ENCODE peak calls at places on chromosomes 4 and X, in six cellular contexts. P is kidney epithelial cell; W is stimulated activated naive CD4-positive, alpha-beta T cell; G is CD4-positive, alpha-beta T cell; I is right atrium auricular region; D is stimulated activated naive CD8-positive, alpha-beta T cell treated with anti-CD3 and anti-CD28 coated beads, Interleukin-15, Interleukin-2, amounts not matched to agents 100 U/mL and 50 U/mL, for 24 hours. E is an unnamed sample.
A peak's percentile ranks its signal among the peaks of the same experiment; 100 is the strongest.

GRCh38 chr4:113958766-113959540 is 20.5 kb downstream of the ARSJ start:
- DNase-seq in I (no peak), G (no peak), P (peak; percentile 88), W (no peak), D (no peak), E (no peak)

GRCh38 chr4:8916914-8917305 is 45.3 kb upstream of the HMX1 start:
- DNase-seq in I (no peak), D (no peak), P (no peak), W (no peak), G (no peak), E (no peak)

GRCh38 chr4:154491341-154491679 is 289 bp downstream of the DCHS2 start:
- DNase-seq in I (no peak), W (no peak), P (no peak), G (no peak), D (peak; percentile 15), E (no peak)

GRCh38 chr4:23333946-23334878 is 555.6 kb downstream of the PPARGC1A start:
- DNase-seq in I (no peak), G (peak; percentile 1), W (peak; percentile 12), D (peak; percentile 20), P (peak; percentile 97), E (no peak)

GRCh38 chr4:56908206-56909082 is 744 bp downstream of the REST start:
- DNase-seq in G (peak; percentile 41), P (no peak), D (peak; percentile 79), I (peak; percentile 61), W (peak; percentile 64), E (peak; percentile 59)

GRCh38 chrX:21700967-21701366 is 42.8 kb upstream of the KLHL34 start:
- DNase-seq in I (no peak), P (no peak), G (no peak), D (no peak), W (no peak), E (no peak)

GRCh38 chr4:3401436-3402171 is 40.2 kb upstream of the HGFAC start:
- DNase-seq in G (no peak), W (no peak), P (no peak), D (no peak), I (no peak), E (no peak)

GRCh38 chrX:125205084-125205917 is 114.4 kb upstream of the TEX13C start:
- DNase-seq in P (peak; percentile 37), D (peak; percentile 12), G (no peak), W (peak; percentile 0), I (no peak), E (no peak)

GRCh38 chr4:3725936-3726895 is 40.0 kb upstream of the ADRA2C start:
- DNase-seq in W (no peak), P (no peak), I (no peak), D (no peak), G (no peak), E (no peak)

GRCh38 chr4:55733874-55734437 is 85.6 kb upstream of the EXOC1L start:
- DNase-seq in G (no peak), W (no peak), D (no peak), I (peak; percentile 65), P (peak; percentile 42), E (no peak)

GRCh38 chrX:19630228-19630627 is 114.9 kb upstream of the MAP3K15 start:
- DNase-seq in D (no peak), I (no peak), W (no peak), G (no peak), P (no peak), E (no peak)

GRCh38 chr4:84401669-84402068 is 97.4 kb downstream of the NKX6-1 start:
- DNase-seq in I (no peak), D (no peak), G (no peak), P (no peak), W (no peak), E (no peak)

GRCh38 chrX:21757960-21758359 is at the start of gene SMPX:
- DNase-seq in W (no peak), G (no peak), I (no peak), P (no peak), D (no peak), E (no peak)

GRCh38 chr4:185523862-185524261 is 11.4 kb downstream of the PDLIM3 start:
- DNase-seq in W (no peak), I (no peak), P (no peak), D (no peak), G (no peak), E (no peak)

GRCh38 chr4:967113-968104 is 6.0 kb downstream of the DGKQ start:
- DNase-seq in I (no peak), W (no peak), P (no peak), G (no peak), D (no peak), E (no peak)

GRCh38 chr4:99947608-99948007 is 1.2 kb upstream of the DNAJB14 start:
- DNase-seq in W (no peak), G (no peak), I (no peak), P (no peak), D (no peak), E (no peak)

GRCh38 chr4:125789018-125789417 is 474.3 kb downstream of the FAT4 start:
- DNase-seq in G (no peak), W (no peak), P (no peak), I (no peak), D (no peak), E (no peak)

GRCh38 chrX:9882669-9883446 is 84.3 kb upstream of the CLDN34 start:
- DNase-seq in I (no peak), G (no peak), W (no peak), D (no peak), P (no peak), E (no peak)

GRCh38 chrX:134396174-134396573 is 63.8 kb upstream of the HPRT1 start:
- DNase-seq in W (no peak), G (no peak), D (no peak), P (no peak), I (no peak), E (no peak)

GRCh38 chr4:80367737-80368136 is 32.2 kb downstream of the CFAP299 start:
- DNase-seq in G (no peak), I (no peak), D (no peak), P (no peak), W (no peak), E (no peak)

GRCh38 chr4:141102367-141102766 is 30.9 kb downstream of the RNF150 start:
- DNase-seq in P (peak; percentile 60), I (no peak), D (no peak), G (no peak), W (no peak), E (no peak)

GRCh38 chrX:104189862-104190261 is 23.6 kb downstream of the FAM199X start:
- DNase-seq in G (no peak), I (no peak), W (no peak), P (no peak), D (no peak), E (no peak)

GRCh38 chr4:80171251-80171650 is 26.1 kb upstream of the PRDM8 start:
- DNase-seq in I (no peak), W (no peak), G (no peak), P (no peak), D (no peak), E (no peak)

GRCh38 chr4:11424000-11424399 is 4.7 kb downstream of the HS3ST1 start:
- DNase-seq in D (peak; percentile 18), G (no peak), P (no peak), I (no peak), W (peak; percentile 11), E (no peak)

GRCh38 chr4:6092971-6093370 is 74.7 kb upstream of the C4orf50 start:
- DNase-seq in W (no peak), D (no peak), P (no peak), I (no peak), G (no peak), E (no peak)

GRCh38 chr4:4614925-4615678 is 73.3 kb upstream of the STX18 start:
- DNase-seq in I (no peak), G (no peak), P (no peak), D (no peak), W (no peak), E (no peak)

GRCh38 chr4:106502106-106502699 is 133.6 kb upstream of the GIMD1 start:
- DNase-seq in P (peak; percentile 14), W (no peak), D (peak; percentile 41), I (no peak), G (no peak), E (no peak)

GRCh38 chr4:59200992-59201391 is 1999.1 kb upstream of the ADGRL3 start:
- DNase-seq in W (no peak), P (no peak), I (no peak), G (no peak), D (no peak), E (no peak)

GRCh38 chr4:65033899-65034298 is 624.6 kb upstream of the TECRL start:
- DNase-seq in G (no peak), D (no peak), I (no peak), W (no peak), P (no peak), E (no peak)

GRCh38 chrX:120419465-120419864 is 49.6 kb downstream of the LAMP2 start:
- DNase-seq in P (no peak), G (no peak), I (no peak), D (no peak), W (peak; percentile 0), E (no peak)

GRCh38 chr4:2061208-2062131 is 2.3 kb downstream of the NAT8L start:
- DNase-seq in G (no peak), I (no peak), W (no peak), D (no peak), P (no peak), E (no peak)

GRCh38 chr4:57040510-57040909 is 61.8 kb downstream of the POLR2B start:
- DNase-seq in P (no peak), W (no peak), D (no peak), I (no peak), G (no peak), E (no peak)

GRCh38 chr4:38210396-38211114 is 250.4 kb downstream of the PTTG2 start:
- DNase-seq in D (no peak), P (no peak), G (no peak), I (no peak), W (no peak), E (no peak)

GRCh38 chr4:172892300-172892699 is 276.3 kb upstream of the GALNT7 start:
- DNase-seq in W (no peak), I (no peak), G (no peak), P (no peak), D (no peak), E (no peak)

GRCh38 chrX:44914532-44915198 is 41.7 kb downstream of the KDM6A start:
- DNase-seq in G (no peak), D (no peak), P (no peak), I (no peak), W (no peak), E (no peak)

GRCh38 chr4:16418814-16419213 is 192.5 kb upstream of the TAPT1 start:
- DNase-seq in D (no peak), I (no peak), W (no peak), G (no peak), P (peak; percentile 56), E (no peak)

GRCh38 chr4:163071308-163071707 is 95.4 kb downstream of the NAF1 start:
- DNase-seq in I (no peak), P (no peak), G (no peak), D (no peak), W (no peak), E (no peak)